ENCODE peak calls at places on chromosomes 16 and 17, in nine cellular contexts. P is iris pigment epithelial cell, O is pancreas, Y is non-pigmented ciliary epithelial cell, J is PC-9, G is ELR, R is activated T-helper 1 cell treated with Interleukin-2 at 50 U/mL for 16 hours, E is kidney glomerular epithelial cell, X is DMS153. F is an unnamed sample.

GRCh38 chr17:79039171-79039570 is 15.2 kb downstream of the C1QTNF1 start:
- DNase-seq in O (no peak), J (no peak), Y (no peak), R (no peak), E (no peak), X (no peak), P (no peak), G (no peak), F (no peak)

GRCh38 chr17:78419970-78420820 is 41.7 kb downstream of the PGS1 start:
- DNase-seq in R (no peak), E (no peak), G (no peak), O (no peak), X (no peak), Y (no peak), J (no peak), P (no peak), F (no peak)

GRCh38 chr17:35257080-35257701 is 14.3 kb downstream of the SLFN5 start:
- DNase-seq in P (peak), X (peak), G (peak), J (peak), E (peak), Y (peak), O (peak), R (no peak), F (peak)

GRCh38 chr17:77677210-77677609 is 281.3 kb upstream of the TNRC6C start:
- DNase-seq in X (no peak), P (no peak), Y (no peak), G (no peak), O (no peak), E (no peak), J (no peak), R (no peak), F (no peak)

GRCh38 chr16:48617711-48618148 is 7.8 kb upstream of the N4BP1 start:
- DNase-seq in Y (no peak), X (peak), E (no peak), P (peak), G (no peak), J (no peak), R (no peak), O (no peak), F (peak)

GRCh38 chr16:4945560-4946502 is 8.9 kb upstream of the PPL start:
- DNase-seq in R (no peak), G (peak), P (no peak), X (no peak), E (no peak), J (peak), Y (no peak), O (peak), F (peak)

GRCh38 chr17:45261577-45262515 is at the start of gene SPATA32:
- DNase-seq in G (peak), J (no peak), R (peak), X (no peak), P (peak), Y (no peak), E (no peak), O (peak), F (peak)

GRCh38 chr17:27559996-27560481 is 70.9 kb upstream of the LGALS9 start:
- DNase-seq in Y (no peak), G (peak), E (peak), J (no peak), X (peak), O (no peak), R (no peak), P (peak), F (no peak)

GRCh38 chr17:19348081-19348650 is 14.4 kb downstream of the B9D1 start:
- DNase-seq in R (no peak), E (no peak), O (no peak), J (no peak), Y (no peak), G (no peak), X (no peak), P (no peak), F (no peak)

GRCh38 chr16:4529085-4530060 is 9.2 kb downstream of the CDIP1 start:
- DNase-seq in J (no peak), X (no peak), R (no peak), E (no peak), P (peak), G (peak), Y (peak), O (peak), F (no peak)

GRCh38 chr16:22189473-22190168 is 16.5 kb upstream of the EEF2K start:
- DNase-seq in X (peak), E (peak), J (no peak), Y (no peak), P (peak), G (peak), R (peak), O (peak), F (peak)

GRCh38 chr17:53722407-53722806 is 100.3 kb upstream of the KIF2B start:
- DNase-seq in E (peak), P (peak), X (no peak), Y (peak), G (peak), R (no peak), O (no peak), J (no peak), F (no peak)

GRCh38 chr17:81821603-81822311 is 11.3 kb downstream of the MCRIP1 start:
- DNase-seq in X (peak), P (peak), G (peak), O (peak), R (no peak), Y (no peak), J (peak), E (no peak), F (peak)

GRCh38 chr17:76748657-76749056 is 10.7 kb downstream of the MFSD11 start:
- DNase-seq in G (no peak), X (no peak), E (no peak), R (no peak), P (no peak), Y (no peak), O (no peak), J (no peak), F (no peak)

GRCh38 chr17:4412933-4413831 is 20.6 kb upstream of the SPNS3 start:
- DNase-seq in Y (peak), P (peak), X (peak), O (peak), R (peak), E (peak), G (peak), J (peak), F (peak)

GRCh38 chr17:31598388-31598760 is 206.9 kb downstream of the RAB11FIP4 start:
- DNase-seq in J (no peak), X (no peak), G (no peak), P (no peak), E (no peak), Y (no peak), R (no peak), O (no peak), F (no peak)

GRCh38 chr16:68995011-68995504 is 110.4 kb upstream of the HAS3 start:
- DNase-seq in Y (no peak), G (peak), E (peak), O (no peak), R (no peak), P (peak), X (peak), J (peak), F (peak)

GRCh38 chr17:56351675-56352074 is 198.4 kb downstream of the ANKFN1 start:
- DNase-seq in P (no peak), G (no peak), E (no peak), Y (no peak), R (no peak), J (no peak), X (no peak), O (no peak), F (no peak)

GRCh38 chr16:87352818-87353217 is 30.8 kb downstream of the FBXO31 start:
- DNase-seq in E (no peak), G (no peak), J (no peak), X (no peak), Y (no peak), R (no peak), O (no peak), P (no peak), F (peak)

GRCh38 chr16:83906690-83907089 is 7.8 kb downstream of the MLYCD start:
- DNase-seq in R (no peak), J (no peak), Y (no peak), E (no peak), X (no peak), P (peak), O (no peak), G (no peak), F (no peak)

GRCh38 chr17:59851431-59852375 is 41.0 kb downstream of the TUBD1 start:
- DNase-seq in G (peak), X (no peak), J (no peak), O (no peak), R (no peak), Y (peak), E (peak), P (peak), F (no peak)

GRCh38 chr16:51306116-51306515 is 155.0 kb upstream of the SALL1 start:
- DNase-seq in E (no peak), O (no peak), G (no peak), P (no peak), R (no peak), X (no peak), J (no peak), Y (no peak), F (no peak)

GRCh38 chr16:27398894-27399853 is 2.8 kb upstream of the IL21R start:
- DNase-seq in R (no peak), P (no peak), O (no peak), Y (no peak), G (no peak), X (no peak), E (no peak), J (no peak), F (no peak)

GRCh38 chr17:75779987-75780889 is 4.4 kb upstream of the UNK start:
- DNase-seq in O (no peak), X (no peak), G (no peak), P (no peak), E (no peak), Y (no peak), J (no peak), R (no peak), F (no peak)

GRCh38 chr17:27456681-27457404 is 595 bp downstream of the KSR1 start:
- DNase-seq in O (no peak), Y (no peak), X (no peak), P (no peak), J (no peak), G (no peak), R (no peak), E (no peak), F (no peak)

GRCh38 chr17:2083613-2084128 is 28.8 kb downstream of the HIC1 start:
- DNase-seq in J (peak), P (peak), X (no peak), E (no peak), O (peak), G (peak), R (no peak), Y (no peak), F (no peak)

GRCh38 chr16:24041834-24042631 is 206.2 kb downstream of the PRKCB start:
- DNase-seq in E (peak), O (peak), G (peak), R (peak), Y (peak), J (peak), X (peak), P (peak), F (no peak)

GRCh38 chr16:65117701-65118448 is 4.0 kb downstream of the CDH11 start:
- DNase-seq in P (peak), R (no peak), J (peak), O (peak), X (peak), E (peak), G (peak), Y (no peak), F (peak)

GRCh38 chr16:17503331-17503730 is 32.6 kb upstream of the XYLT1 start:
- DNase-seq in J (no peak), E (no peak), Y (no peak), R (no peak), G (no peak), P (no peak), X (no peak), O (no peak), F (no peak)